ENCODE peak calls at places on chromosomes 11 and 22, in eight cellular contexts. E is upper lobe of left lung, D is cardiac muscle cell, Q is transverse colon, R is esophagus squamous epithelium, T is tibial artery, P is DND-41, G is GM12878. X is an unnamed sample.

GRCh38 chr22:50146440-50147228 is 23.9 kb upstream of the PANX2 start:
- DNase-seq in E (peak), D (peak), Q (peak), R (no peak), T (peak), P (no peak), G (no peak), X (no peak)

GRCh38 chr11:129894281-129895125 is 875 bp downstream of the NFRKB start:
- DNase-seq in E (no peak), D (no peak), Q (no peak), R (no peak), T (no peak), P (peak), G (no peak), X (no peak)

GRCh38 chr11:95277868-95278267 is 46.9 kb upstream of the SESN3 start:
- DNase-seq in E (no peak), D (no peak), Q (no peak), R (no peak), T (no peak), P (no peak), G (no peak), X (no peak)

GRCh38 chr11:76166314-76166713 is 40.0 kb downstream of the WNT11 start:
- DNase-seq in E (no peak), D (no peak), Q (no peak), R (no peak), T (no peak), P (no peak), G (peak), X (no peak)

GRCh38 chr11:44842219-44842618 is 108.5 kb downstream of the TP53I11 start:
- DNase-seq in E (no peak), D (no peak), Q (no peak), R (no peak), T (no peak), P (no peak), G (no peak), X (no peak)

GRCh38 chr11:130510407-130511006 is 62.1 kb downstream of the ADAMTS15 start:
- DNase-seq in E (peak), D (no peak), Q (no peak), R (no peak), T (no peak), P (no peak), G (no peak), X (no peak)

GRCh38 chr11:75721852-75722668 is 4.4 kb downstream of the MOGAT2 start:
- DNase-seq in E (peak), D (no peak), Q (peak), R (no peak), T (no peak), P (no peak), G (no peak), X (peak)

GRCh38 chr11:109788969-109789490 is 304.2 kb upstream of the ZC3H12C start:
- DNase-seq in E (no peak), D (no peak), Q (no peak), R (no peak), T (no peak), P (no peak), G (no peak), X (no peak)

GRCh38 chr22:30386608-30386959 is 627 bp downstream of the RNF215 start:
- DNase-seq in E (no peak), D (no peak), Q (peak), R (no peak), T (no peak), P (no peak), G (no peak), X (no peak)

GRCh38 chr11:27028653-27029052 is 12.0 kb upstream of the BBOX1 start:
- DNase-seq in E (no peak), D (no peak), Q (no peak), R (no peak), T (no peak), P (no peak), G (no peak), X (no peak)

GRCh38 chr11:94546886-94547285 is 3.2 kb downstream of the FUT4 start:
- DNase-seq in E (no peak), D (peak), Q (peak), R (no peak), T (no peak), P (peak), G (no peak), X (no peak)

GRCh38 chr11:68546555-68546954 is 86.0 kb downstream of the PPP6R3 start:
- DNase-seq in E (no peak), D (no peak), Q (no peak), R (no peak), T (no peak), P (no peak), G (no peak), X (no peak)
- H3K27ac ChIP-seq in E (no peak), D (peak), Q (no peak), R (no peak), T (no peak), P (no peak), G (no peak), X (no peak)

GRCh38 chr11:62801071-62801470 is 4.2 kb downstream of the NXF1 start:
- DNase-seq in E (no peak), D (no peak), Q (no peak), R (no peak), T (no peak), P (no peak), G (no peak), X (no peak)
- TF ChIP-seq CTCF in E (no peak), D (no peak), Q (no peak), R (no peak), T (no peak), P (no peak), G (no peak), X (no peak)

GRCh38 chr11:123195182-123196059 is at the start of gene CLMP:
- DNase-seq in E (peak), D (peak), Q (peak), R (no peak), T (peak), P (no peak), G (no peak), X (no peak)
- H3K27ac ChIP-seq in E (peak), D (no peak), Q (peak), R (peak), T (peak), P (no peak), G (no peak), X (no peak)

GRCh38 chr11:35911013-35911412 is 32.8 kb upstream of the LDLRAD3 start:
- DNase-seq in E (no peak), D (no peak), Q (no peak), R (no peak), T (no peak), P (no peak), G (no peak), X (no peak)
- TF ChIP-seq CTCF in E (no peak), D (no peak), Q (no peak), R (no peak), T (no peak), P (no peak), G (no peak), X (no peak)

GRCh38 chr11:1149545-1149944 is 8.2 kb upstream of the MUC5AC start:
- DNase-seq in E (peak), D (no peak), Q (no peak), R (no peak), T (no peak), P (no peak), G (no peak), X (no peak)

GRCh38 chr11:1150095-1150494 is 7.7 kb upstream of the MUC5AC start:
- DNase-seq in E (peak), D (no peak), Q (no peak), R (no peak), T (no peak), P (no peak), G (no peak), X (no peak)

GRCh38 chr11:1148752-1149180 is 9.0 kb upstream of the MUC5AC start:
- DNase-seq in E (peak), D (no peak), Q (peak), R (no peak), T (no peak), P (no peak), G (no peak), X (no peak)

GRCh38 chr11:1146311-1146864 is 11.4 kb upstream of the MUC5AC start:
- DNase-seq in E (peak), D (no peak), Q (peak), R (no peak), T (no peak), P (no peak), G (no peak), X (no peak)

GRCh38 chr11:1147792-1148191 is 10.0 kb upstream of the MUC5AC start:
- DNase-seq in E (no peak), D (no peak), Q (no peak), R (no peak), T (no peak), P (no peak), G (no peak), X (no peak)
- H3K27ac ChIP-seq in E (no peak), D (no peak), Q (no peak), R (no peak), T (no peak), P (no peak), G (no peak), X (no peak)

DNA sequence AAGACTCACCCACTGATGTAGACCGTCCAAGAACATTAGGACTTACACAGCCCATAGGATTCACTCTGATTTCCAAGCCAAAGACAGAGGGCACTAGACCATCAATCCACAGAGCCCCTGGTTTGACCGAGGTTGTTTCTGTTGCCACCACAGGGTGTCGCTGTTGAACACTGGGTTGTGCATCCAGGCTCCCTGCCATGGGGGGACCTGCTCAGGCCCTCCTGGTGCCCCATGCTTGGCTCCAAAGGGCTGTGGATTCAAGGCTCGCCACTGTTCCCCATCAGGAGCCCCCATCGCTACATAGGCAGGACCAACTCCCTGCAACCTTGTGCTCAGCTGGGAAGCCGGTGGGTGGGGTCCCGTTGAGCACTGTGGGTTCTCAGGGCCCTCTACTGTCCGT is 128.0 kb upstream of the ANO1 start:
- DNase-seq in E (no peak), D (no peak), Q (peak), R (no peak), T (no peak), P (peak), G (no peak), X (no peak)
- TF ChIP-seq CTCF in E (no peak), D (peak), Q (peak), R (peak), T (peak), P (peak), G (peak), X (no peak)

DNA sequence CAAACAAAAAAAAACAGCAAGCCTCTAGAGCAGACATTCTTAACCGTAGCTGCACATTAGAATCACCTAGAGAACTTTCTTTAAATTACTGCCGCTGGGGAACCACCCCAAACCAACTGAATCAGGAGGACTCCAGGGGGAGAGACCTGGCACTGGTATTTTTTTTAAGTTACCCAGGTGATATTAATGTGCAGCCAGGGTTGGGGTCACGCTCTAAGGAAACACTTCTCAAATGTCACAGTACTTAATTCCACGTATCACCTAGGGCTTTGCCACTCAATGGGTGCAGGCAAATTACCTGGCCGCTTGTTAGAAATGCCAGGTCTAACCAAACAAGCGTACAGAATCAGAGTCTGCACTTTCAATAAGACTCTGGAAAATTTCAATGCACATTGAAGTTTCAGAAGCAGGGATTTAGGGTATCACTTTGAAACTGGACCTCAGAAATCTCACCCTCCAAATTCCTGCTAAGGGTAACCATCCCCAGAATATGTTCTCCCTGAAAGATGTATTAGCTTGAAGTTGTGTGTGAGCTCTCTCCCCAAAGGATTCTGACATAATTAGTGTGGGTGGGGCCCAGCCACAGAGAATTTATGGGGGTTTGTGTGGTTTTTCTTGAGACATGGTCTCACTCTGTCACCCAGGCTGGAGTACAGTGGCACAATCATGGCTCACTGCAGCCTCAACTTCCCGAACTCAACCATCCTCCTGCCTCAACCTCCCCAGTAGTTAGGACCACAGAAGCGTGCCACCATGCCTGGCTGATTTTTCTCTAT is 12.7 kb upstream of the ISX start:
- DNase-seq in E (no peak), D (no peak), Q (no peak), R (no peak), T (no peak), P (no peak), G (no peak), X (no peak)
- H3K27ac ChIP-seq in E (no peak), D (no peak), Q (no peak), R (no peak), T (no peak), P (no peak), G (peak), X (no peak)